ENCODE peak calls at places on chromosomes 6 and 20, in seven cellular contexts. Q is CD8-positive, alpha-beta T cell; S is K562; W is body of pancreas; Y is Right ventricle myocardium superior; H is DND-41; T is natural killer cell. C is an unnamed sample.

GRCh38 chr6:20182926-20183521 is 29.2 kb downstream of the MBOAT1 start:
- ATAC-seq in W (peak; percentile 85), Y (peak; percentile 85), H (no peak), S (no peak), Q (no peak), T (no peak), C (peak; percentile 62)

GRCh38 chr6:122704086-122704485 is 75.4 kb upstream of the FABP7 start:
- ATAC-seq in W (no peak), Q (no peak), T (no peak), S (no peak), Y (no peak), H (no peak), C (no peak)

GRCh38 chr6:116611020-116611419 is 5.3 kb upstream of the RSPH4A start:
- ATAC-seq in W (no peak), S (peak; percentile 22), T (no peak), Y (no peak), Q (no peak), H (no peak), C (no peak)

GRCh38 chr6:160678744-160679401 is 14.8 kb upstream of the LPA start:
- ATAC-seq in H (no peak), T (no peak), Y (no peak), W (peak; percentile 47), Q (no peak), S (peak; percentile 36), C (no peak)

GRCh38 chr6:3825851-3826581 is 23.2 kb upstream of the FAM50B start:
- ATAC-seq in S (no peak), T (no peak), H (no peak), Q (no peak), Y (peak; percentile 94), W (peak; percentile 96), C (peak; percentile 96)

GRCh38 chr20:19975436-19975799 is 41.7 kb upstream of the NAA20 start:
- ATAC-seq in Q (no peak), T (no peak), H (no peak), W (peak; percentile 42), S (no peak), Y (peak; percentile 19), C (no peak)

GRCh38 chr6:34556031-34556471 is at the start of gene SPDEF:
- ATAC-seq in Y (no peak), T (no peak), S (no peak), H (no peak), W (peak; percentile 53), Q (no peak), C (no peak)

GRCh38 chr20:60095456-60095855 is 137.2 kb downstream of the CDH26 start:
- ATAC-seq in Q (no peak), W (no peak), S (no peak), Y (peak; percentile 58), H (no peak), T (no peak), C (no peak)

GRCh38 chr20:12575352-12576095 is 433.2 kb upstream of the SPTLC3 start:
- ATAC-seq in H (no peak), Y (peak; percentile 95), Q (no peak), W (peak; percentile 93), S (no peak), T (no peak), C (peak; percentile 91)

GRCh38 chr6:138432063-138432356 is 28.0 kb downstream of the HEBP2 start:
- ATAC-seq in T (no peak), Q (no peak), W (no peak), H (no peak), S (no peak), Y (no peak), C (no peak)

GRCh38 chr6:21769405-21769851 is 175.9 kb downstream of the SOX4 start:
- ATAC-seq in H (no peak), S (no peak), T (no peak), Y (peak; percentile 92), W (no peak), Q (no peak), C (peak; percentile 55)

GRCh38 chr20:25521382-25521781 is 63.9 kb downstream of the NINL start:
- ATAC-seq in H (no peak), Q (no peak), T (no peak), S (no peak), Y (no peak), W (no peak), C (no peak)

GRCh38 chr6:3814539-3814938 is 34.6 kb upstream of the FAM50B start:
- ATAC-seq in Q (no peak), Y (no peak), W (no peak), T (no peak), S (no peak), H (no peak), C (no peak)

GRCh38 chr20:21900431-21900830 is 195.0 kb downstream of the PAX1 start:
- ATAC-seq in W (no peak), S (no peak), H (no peak), Y (no peak), Q (no peak), T (no peak), C (no peak)

GRCh38 chr6:137764464-137764863 is 102.6 kb upstream of the TNFAIP3 start:
- ATAC-seq in S (no peak), Q (no peak), W (no peak), T (no peak), Y (no peak), H (no peak), C (no peak)

GRCh38 chr20:64232794-64233193 is 22.8 kb upstream of the PCMTD2 start:
- ATAC-seq in T (no peak), S (peak; percentile 69), Y (peak; percentile 59), Q (no peak), H (peak; percentile 71), W (peak; percentile 38), C (no peak)

GRCh38 chr20:38173237-38174156 is 8.4 kb upstream of the TGM2 start:
- ATAC-seq in H (no peak), W (peak; percentile 39), Q (no peak), Y (no peak), S (peak; percentile 71), T (no peak), C (peak; percentile 47)

GRCh38 chr6:167136376-167136775 is 13.5 kb downstream of the CCR6 start:
- ATAC-seq in T (no peak), W (no peak), H (no peak), S (no peak), Q (no peak), Y (no peak), C (no peak)

GRCh38 chr20:63284083-63284440 is 8.9 kb upstream of the COL20A1 start:
- ATAC-seq in Y (no peak), W (no peak), Q (peak; percentile 70), S (no peak), T (no peak), H (peak; percentile 90), C (no peak)

GRCh38 chr20:48851579-48851978 is 23.8 kb upstream of the PREX1 start:
- ATAC-seq in H (no peak), W (no peak), Q (no peak), T (no peak), S (no peak), Y (no peak), C (no peak)

GRCh38 chr6:157615411-157615763 is 207.7 kb upstream of the SNX9 start:
- ATAC-seq in T (no peak), Q (no peak), Y (no peak), H (no peak), S (no peak), W (no peak), C (no peak)

GRCh38 chr20:53547664-53548239 is 45.9 kb downstream of the ZNF217 start:
- ATAC-seq in S (peak; percentile 86), Q (peak; percentile 51), T (no peak), H (peak; percentile 63), W (peak; percentile 75), Y (peak; percentile 89), C (peak; percentile 25)

GRCh38 chr6:53347250-53347920 is 1.4 kb downstream of the ELOVL5 start:
- ATAC-seq in Q (peak; percentile 23), T (no peak), S (no peak), Y (no peak), H (peak; percentile 25), W (no peak), C (no peak)